ENCODE peak calls at places on chromosomes 4 and X, in four cellular contexts. G is left ventricle myocardium inferior, W is astrocyte of the spinal cord, O is OCI-LY7. B is an unnamed sample.

GRCh38 chrX:114626323-114626722 is 42.4 kb downstream of the HTR2C start:
- DNase-seq in O (no peak), W (peak), G (no peak), B (no peak)

GRCh38 chr4:155666701-155667537 is at the start of gene GUCY1A1:
- DNase-seq in G (peak), O (no peak), W (peak), B (peak)

GRCh38 chrX:48794993-48795501 is 6.8 kb upstream of the HDAC6 start:
- DNase-seq in W (peak), O (no peak), G (no peak), B (no peak)

GRCh38 chr4:182808673-182809416 is 108.3 kb downstream of the DCTD start:
- DNase-seq in G (no peak), O (no peak), W (no peak), B (no peak)

GRCh38 chr4:21884615-21885014 is 64.0 kb downstream of the KCNIP4 start:
- DNase-seq in O (no peak), G (no peak), W (no peak), B (no peak)

GRCh38 chr4:107423677-107424405 is 296.2 kb downstream of the PAPSS1 start:
- DNase-seq in W (no peak), G (no peak), O (no peak), B (no peak)

GRCh38 chr4:40395908-40396806 is 61.0 kb downstream of the CHRNA9 start:
- DNase-seq in W (peak), G (peak), O (no peak), B (no peak)

GRCh38 chr4:167688660-167689142 is 403.6 kb upstream of the ANXA10 start:
- DNase-seq in W (no peak), G (no peak), O (no peak), B (no peak)

GRCh38 chrX:119647552-119648420 is 41.6 kb upstream of the NKRF start:
- DNase-seq in G (no peak), W (no peak), O (no peak), B (no peak)

GRCh38 chrX:148771440-148771839 is 271.0 kb downstream of the AFF2 start:
- DNase-seq in O (no peak), G (no peak), W (peak), B (no peak)

GRCh38 chrX:63394872-63395271 is 43.7 kb upstream of the SPIN4 start:
- DNase-seq in O (no peak), W (no peak), G (no peak), B (no peak)

GRCh38 chrX:22409418-22409817 is 136.7 kb downstream of the CBLL2 start:
- DNase-seq in W (no peak), O (no peak), G (no peak), B (no peak)

GRCh38 chr4:170109586-170110289 is 20.0 kb upstream of the AADAT start:
- DNase-seq in G (no peak), W (no peak), O (no peak), B (no peak)

GRCh38 chr4:18850763-18851331 is 829.3 kb upstream of the LCORL start:
- DNase-seq in G (no peak), W (no peak), O (no peak), B (no peak)

GRCh38 chr4:165756831-165757230 is 116.2 kb upstream of the TLL1 start:
- DNase-seq in W (no peak), G (no peak), O (no peak), B (no peak)

GRCh38 chr4:25246680-25247611 is 13.1 kb downstream of the PI4K2B start:
- DNase-seq in G (no peak), W (no peak), O (no peak), B (no peak)

GRCh38 chr4:2372488-2373030 is 45.9 kb downstream of the ZFYVE28 start:
- DNase-seq in O (no peak), G (no peak), W (no peak), B (no peak)

GRCh38 chrX:23503835-23504539 is 163.3 kb upstream of the PRDX4 start:
- DNase-seq in O (no peak), G (peak), W (peak), B (no peak)

DNA sequence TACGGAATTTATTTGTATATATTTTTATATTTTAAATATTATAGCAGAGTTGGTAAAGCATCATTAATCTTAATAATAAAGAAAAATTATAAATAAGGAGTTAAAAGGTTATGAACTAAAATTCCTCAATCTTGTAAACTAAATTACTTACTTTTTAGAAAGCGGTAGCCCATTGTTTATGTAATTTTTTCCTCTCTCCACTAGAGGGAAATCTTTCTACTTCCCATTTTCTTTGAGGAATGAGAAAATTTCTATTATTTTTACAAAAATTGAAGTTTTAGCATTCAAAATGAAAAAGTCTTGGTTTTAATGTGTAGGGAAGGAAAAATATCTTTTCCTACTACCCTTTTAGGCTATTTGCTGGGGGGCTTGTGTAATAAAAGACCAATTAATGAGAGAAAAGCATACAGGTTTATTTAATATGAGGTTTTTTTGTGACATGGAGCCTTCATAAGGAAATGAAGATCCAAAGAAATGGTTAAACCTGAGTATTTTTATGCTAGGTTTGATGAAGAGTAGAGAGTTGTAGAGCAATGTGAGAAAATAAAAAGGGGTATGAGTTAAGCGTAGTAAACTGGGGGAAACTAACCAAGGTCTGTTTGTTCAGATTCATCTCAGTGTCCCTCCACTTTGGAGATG is 68.7 kb upstream of the ADAD1 start:
- DNase-seq in G (no peak), O (peak), W (peak), B (no peak)
- TF ChIP-seq CTCF in G (peak), O (peak), W (peak), B (no peak)

GRCh38 chrX:85851418-85851817 is 195.9 kb downstream of the CHM start:
- DNase-seq in G (no peak), W (no peak), O (no peak), B (no peak)
- TF ChIP-seq CTCF in G (peak), W (peak), O (no peak), B (no peak)

DNA sequence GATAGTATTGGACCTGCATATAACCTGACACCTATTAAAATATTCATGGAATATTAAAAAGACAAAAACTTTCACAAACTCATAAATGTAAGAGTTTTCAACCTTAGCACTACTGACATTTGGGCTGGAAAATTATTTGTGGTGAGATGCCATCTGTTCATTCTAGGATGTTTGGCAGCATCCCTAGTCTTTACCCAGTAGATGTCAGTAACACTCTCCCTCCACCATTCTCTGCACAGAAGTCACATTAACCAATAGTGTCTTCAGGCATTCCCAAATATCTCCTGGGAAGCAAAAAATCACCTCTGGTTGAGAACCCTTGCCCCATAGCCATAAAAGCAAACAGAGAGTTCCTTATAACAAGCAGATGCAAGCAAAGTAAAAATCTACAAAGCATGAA is 41.4 kb upstream of the NDST4 start:
- DNase-seq in O (no peak), W (no peak), G (no peak), B (no peak)
- TF ChIP-seq CTCF in O (peak), W (peak), G (no peak), B (no peak)

GRCh38 chrX:45320191-45320590 is 119.5 kb upstream of the DIPK2B start:
- DNase-seq in O (no peak), G (no peak), W (no peak), B (no peak)

GRCh38 chrX:45323387-45323786 is 122.7 kb upstream of the DIPK2B start:
- DNase-seq in G (no peak), W (no peak), O (no peak), B (no peak)

GRCh38 chrX:45322820-45323219 is 122.1 kb upstream of the DIPK2B start:
- DNase-seq in O (no peak), W (peak), G (no peak), B (no peak)

GRCh38 chrX:45324941-45325340 is 124.3 kb upstream of the DIPK2B start:
- DNase-seq in W (peak), O (no peak), G (no peak), B (no peak)

DNA sequence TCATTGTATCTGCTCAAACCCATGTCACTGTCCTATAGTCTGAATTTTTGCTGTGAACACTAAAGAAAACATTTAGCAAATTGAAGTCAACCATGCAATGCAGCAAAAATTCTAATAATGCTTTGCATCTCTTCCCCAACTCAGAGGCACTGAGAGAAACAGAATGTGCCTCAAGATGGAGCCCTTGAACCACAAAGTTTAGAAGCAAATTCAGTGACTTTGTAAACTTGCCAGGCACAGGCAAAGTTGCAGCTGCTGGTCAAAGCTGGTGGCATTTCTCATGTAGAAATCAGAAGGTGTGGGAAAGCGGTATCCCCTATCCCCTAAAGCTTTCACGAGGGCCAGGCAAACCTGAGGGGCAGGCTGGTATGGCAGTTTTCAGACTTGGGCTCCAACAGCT is 121.7 kb upstream of the DIPK2B start:
- DNase-seq in G (no peak), W (peak), O (peak), B (no peak)
- TF ChIP-seq CTCF in G (peak), W (peak), O (peak), B (no peak)

DNA sequence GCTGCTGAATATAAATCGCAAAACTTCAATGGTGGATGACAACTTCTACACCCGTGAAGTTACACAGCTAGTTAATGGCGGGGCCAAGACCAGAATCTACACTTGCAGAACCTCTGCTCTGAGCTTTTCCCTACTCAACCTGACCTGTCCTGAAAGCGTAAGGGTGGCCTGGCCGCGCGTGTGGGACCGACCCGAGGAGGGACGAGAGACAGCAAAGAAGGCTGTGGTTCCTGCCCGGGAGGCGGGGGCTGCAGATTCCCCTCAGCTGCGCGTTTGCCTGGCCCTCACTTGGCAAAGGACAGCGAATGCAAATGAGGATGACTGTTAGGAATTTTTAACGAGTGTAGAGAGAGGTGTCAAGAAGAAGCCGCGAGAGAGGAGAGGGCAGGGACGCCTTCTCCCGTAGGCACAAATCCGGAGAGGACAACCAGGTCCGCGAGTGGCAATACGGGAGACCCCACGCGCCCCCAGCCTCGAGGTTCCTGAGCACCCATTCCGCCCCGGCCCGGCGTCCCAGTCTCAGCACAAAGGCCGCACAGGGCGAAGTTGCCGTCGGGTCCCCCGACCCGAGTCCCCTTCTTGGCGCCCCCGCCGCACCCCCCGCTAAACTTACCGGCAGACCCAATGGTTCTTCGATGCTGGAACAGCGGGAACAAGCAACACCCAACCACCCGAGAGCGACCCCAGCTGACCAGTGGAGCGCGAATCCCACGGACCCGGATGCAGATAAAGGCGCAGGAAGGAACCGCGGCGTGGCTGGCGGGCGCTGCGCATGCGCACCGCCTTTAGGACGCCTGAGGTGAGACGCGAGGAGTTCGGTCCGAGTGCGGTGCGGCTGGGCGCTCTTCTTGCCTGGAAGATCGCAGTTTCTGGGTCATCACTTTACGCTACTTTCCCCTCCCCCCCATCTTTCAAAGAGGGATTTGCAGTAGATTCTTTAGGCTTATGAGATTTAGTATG is at the start of gene GNPDA2:
- DNase-seq in O (peak), G (peak), W (peak), B (peak)
- TF ChIP-seq CTCF in O (peak), G (no peak), W (peak), B (no peak)

GRCh38 chr4:8267077-8267476 is 2.5 kb upstream of the HTRA3 start:
- DNase-seq in G (peak), W (peak), O (peak), B (no peak)
- TF ChIP-seq CTCF in G (peak), W (peak), O (peak), B (no peak)

DNA sequence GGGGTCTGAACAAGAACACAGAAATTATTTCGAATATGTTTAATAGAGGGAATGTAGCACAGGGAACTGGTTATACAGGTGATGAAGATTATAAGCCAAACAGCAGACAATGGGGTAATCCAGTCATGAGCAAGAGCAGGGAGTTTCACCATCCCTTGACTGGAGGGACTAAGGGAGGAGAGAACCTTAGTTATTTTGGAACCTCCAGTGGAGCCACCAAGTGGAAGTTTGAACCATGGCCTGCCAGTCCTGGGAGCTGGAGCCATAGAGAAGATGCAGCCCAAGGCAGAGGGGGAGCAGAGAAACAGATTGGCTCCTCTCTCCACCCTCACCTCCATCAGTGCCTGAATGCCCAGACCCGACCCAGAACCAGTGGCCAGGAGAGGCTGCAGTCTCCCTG is 264.6 kb upstream of the RASGEF1B start:
- DNase-seq in W (no peak), O (no peak), G (no peak), B (no peak)
- TF ChIP-seq CTCF in W (no peak), O (peak), G (peak), B (no peak)